ENCODE peak calls at places on chromosome 12, in eight cellular contexts. V is A549; Q is NCI-H345; S is spleen; M is posterior cingulate gyrus; X is stimulated activated naive B cell treated with anti-CD40 and anti-IgM and Interleukin-4, amounts not matched to agents 10 μg/mL and 1 μg/mL and 100 μg/mL, for 72 hours; F is HL-60; A is NCI-H524 treated with DMSO at 0.1 percent for 48 hours. O is an unnamed sample.

GRCh38 chr12:52141306-52141705 is 50.5 kb downstream of the KRT80 start:
- DNase-seq in V (peak), Q (no peak), S (no peak), M (no peak), X (no peak), F (no peak), A (no peak), O (no peak)

GRCh38 chr12:121773011-121773777 is 20.3 kb downstream of the RHOF start:
- DNase-seq in V (peak), Q (peak), S (peak), M (peak), X (peak), F (no peak), A (peak), O (no peak)

GRCh38 chr12:124759841-124760508 is 103.7 kb downstream of the SCARB1 start:
- DNase-seq in V (peak), Q (no peak), S (no peak), M (no peak), X (no peak), F (no peak), A (no peak), O (no peak)

GRCh38 chr12:28024231-28024995 is 51.9 kb upstream of the PTHLH start:
- DNase-seq in V (peak), Q (no peak), S (no peak), M (no peak), X (no peak), F (no peak), A (no peak), O (no peak)

GRCh38 chr12:130981156-130981789 is 27.6 kb downstream of the ADGRD1 start:
- DNase-seq in V (no peak), Q (no peak), S (no peak), M (no peak), X (no peak), F (no peak), A (no peak), O (no peak)

GRCh38 chr12:2930865-2931264 is 28.3 kb upstream of the TEAD4 start:
- DNase-seq in V (no peak), Q (no peak), S (no peak), M (no peak), X (no peak), F (no peak), A (no peak), O (no peak)

GRCh38 chr12:76033116-76034001 is 1.8 kb upstream of the PHLDA1 start:
- DNase-seq in V (no peak), Q (no peak), S (no peak), M (no peak), X (no peak), F (no peak), A (no peak), O (no peak)

GRCh38 chr12:42794811-42795210 is 205.3 kb upstream of the PRICKLE1 start:
- DNase-seq in V (no peak), Q (no peak), S (no peak), M (no peak), X (no peak), F (no peak), A (no peak), O (no peak)

GRCh38 chr12:82474798-82475184 is 116.5 kb downstream of the METTL25 start:
- DNase-seq in V (no peak), Q (no peak), S (no peak), M (no peak), X (no peak), F (no peak), A (no peak), O (no peak)

GRCh38 chr12:68844788-68845695 is 37.1 kb downstream of the MDM2 start:
- DNase-seq in V (no peak), Q (no peak), S (no peak), M (no peak), X (no peak), F (no peak), A (no peak), O (no peak)

GRCh38 chr12:80015660-80016059 is 80.8 kb upstream of the PPP1R12A start:
- DNase-seq in V (no peak), Q (no peak), S (no peak), M (no peak), X (no peak), F (no peak), A (no peak), O (no peak)

GRCh38 chr12:30613119-30613830 is 82.4 kb downstream of the IPO8 start:
- DNase-seq in V (peak), Q (no peak), S (no peak), M (no peak), X (no peak), F (no peak), A (no peak), O (no peak)

GRCh38 chr12:49296034-49296835 is 1.3 kb downstream of the PRPH start:
- DNase-seq in V (peak), Q (peak), S (peak), M (peak), X (peak), F (no peak), A (no peak), O (no peak)

GRCh38 chr12:97016163-97016562 is 109.1 kb downstream of the NEDD1 start:
- DNase-seq in V (no peak), Q (no peak), S (no peak), M (no peak), X (no peak), F (no peak), A (no peak), O (no peak)

GRCh38 chr12:108508243-108508642 is 6.8 kb upstream of the FICD start:
- DNase-seq in V (no peak), Q (no peak), S (no peak), M (no peak), X (no peak), F (no peak), A (no peak), O (no peak)

GRCh38 chr12:42987216-42987631 is 397.7 kb upstream of the PRICKLE1 start:
- DNase-seq in V (no peak), Q (no peak), S (no peak), M (no peak), X (no peak), F (no peak), A (no peak), O (no peak)

GRCh38 chr12:88781909-88782308 is 201.6 kb upstream of the KITLG start:
- DNase-seq in V (no peak), Q (no peak), S (no peak), M (no peak), X (no peak), F (no peak), A (no peak), O (no peak)

GRCh38 chr12:122471324-122472226 is 29.2 kb downstream of the ZCCHC8 start:
- DNase-seq in V (peak), Q (peak), S (no peak), M (no peak), X (no peak), F (no peak), A (no peak), O (peak)

GRCh38 chr12:96397756-96398421 is 2.4 kb downstream of the CDK17 start:
- DNase-seq in V (no peak), Q (no peak), S (no peak), M (no peak), X (no peak), F (no peak), A (no peak), O (no peak)

GRCh38 chr12:132517740-132518100 is 27.8 kb downstream of the FBRSL1 start:
- DNase-seq in V (no peak), Q (no peak), S (no peak), M (no peak), X (no peak), F (no peak), A (no peak), O (no peak)

GRCh38 chr12:43776498-43776897 is 17.7 kb downstream of the IRAK4 start:
- DNase-seq in V (peak), Q (no peak), S (no peak), M (no peak), X (no peak), F (no peak), A (no peak), O (peak)

GRCh38 chr12:132727091-132727794 is 16.6 kb downstream of the PGAM5 start:
- DNase-seq in V (no peak), Q (no peak), S (no peak), M (peak), X (no peak), F (no peak), A (no peak), O (no peak)

GRCh38 chr12:117622741-117623140 is 261.3 kb upstream of the NOS1 start:
- DNase-seq in V (no peak), Q (no peak), S (no peak), M (no peak), X (no peak), F (no peak), A (no peak), O (no peak)

GRCh38 chr12:92408072-92408900 is 262.6 kb upstream of the BTG1 start:
- DNase-seq in V (peak), Q (peak), S (no peak), M (no peak), X (no peak), F (no peak), A (no peak), O (no peak)

GRCh38 chr12:20390846-20391245 is 22.5 kb downstream of the PDE3A start:
- DNase-seq in V (no peak), Q (no peak), S (no peak), M (no peak), X (no peak), F (no peak), A (no peak), O (no peak)

GRCh38 chr12:1505576-1505975 is 88.8 kb downstream of the FBXL14 start:
- DNase-seq in V (no peak), Q (no peak), S (no peak), M (no peak), X (no peak), F (no peak), A (no peak), O (no peak)

GRCh38 chr12:69987453-69988102 is 162.6 kb downstream of the MYRFL start:
- DNase-seq in V (peak), Q (no peak), S (no peak), M (no peak), X (no peak), F (no peak), A (no peak), O (no peak)

GRCh38 chr12:26803552-26803951 is 29.4 kb downstream of the ITPR2 start:
- DNase-seq in V (peak), Q (no peak), S (no peak), M (no peak), X (no peak), F (no peak), A (no peak), O (no peak)

GRCh38 chr12:5292651-5293050 is 139.3 kb upstream of the NTF3 start:
- DNase-seq in V (no peak), Q (no peak), S (no peak), M (no peak), X (no peak), F (no peak), A (no peak), O (no peak)

O was measured in DMS 273 treated with DMSO at 0.1 percent for 48 hours.